ENCODE peak calls at places on chromosomes 11 and 22, in seven cellular contexts. F, N, Z, X, L, O and U are unnamed samples.
A peak's percentile ranks its signal among the peaks of the same experiment; 100 is the strongest.

GRCh38 chr11:85115798-85116197 is 511.3 kb downstream of the DLG2 start:
- DNase-seq in F (no peak), N (no peak), Z (no peak), X (no peak), L (no peak), O (no peak), U (no peak)

GRCh38 chr11:43934359-43935130 is 7.9 kb upstream of the C11orf96 start:
- DNase-seq in F (no peak), N (no peak), Z (no peak), X (no peak), L (no peak), O (no peak), U (no peak)

GRCh38 chr11:69442807-69443137 is 38.7 kb upstream of the LINC01488 start:
- DNase-seq in F (peak; percentile 55), N (peak; percentile 97), Z (no peak), X (peak; percentile 83), L (peak; percentile 60), O (no peak), U (no peak)

GRCh38 chr22:19554834-19555404 is 30.7 kb upstream of the CLDN5 start:
- DNase-seq in F (peak; percentile 57), N (peak; percentile 55), Z (no peak), X (peak; percentile 29), L (no peak), O (no peak), U (peak; percentile 49)

GRCh38 chr11:74255741-74256369 is 55.6 kb downstream of the P4HA3 start:
- DNase-seq in F (peak; percentile 29), N (peak; percentile 34), Z (no peak), X (peak; percentile 66), L (no peak), O (peak; percentile 53), U (no peak)

GRCh38 chr11:8717876-8718753 is 35.5 kb downstream of the RPL27A start:
- DNase-seq in F (peak; percentile 93), N (no peak), Z (no peak), X (peak; percentile 96), L (peak; percentile 27), O (peak; percentile 86), U (no peak)

GRCh38 chr11:46363031-46363407 is 15.8 kb downstream of the DGKZ start:
- DNase-seq in F (peak; percentile 84), N (no peak), Z (peak; percentile 36), X (peak; percentile 71), L (no peak), O (no peak), U (peak; percentile 92)

GRCh38 chr22:40482391-40482790 is 112.0 kb downstream of the SGSM3 start:
- DNase-seq in F (no peak), N (no peak), Z (no peak), X (no peak), L (no peak), O (no peak), U (no peak)

GRCh38 chr11:108871152-108871551 is 206.3 kb downstream of the DDX10 start:
- DNase-seq in F (no peak), N (no peak), Z (no peak), X (peak; percentile 74), L (no peak), O (no peak), U (no peak)

GRCh38 chr11:65868907-65869306 is 3.7 kb downstream of the EFEMP2 start:
- DNase-seq in F (no peak), N (no peak), Z (no peak), X (no peak), L (no peak), O (no peak), U (no peak)

GRCh38 chr11:85627332-85627997 is at the start of gene DLG2:
- DNase-seq in F (peak; percentile 31), N (no peak), Z (no peak), X (peak; percentile 23), L (peak; percentile 30), O (peak; percentile 47), U (no peak)

GRCh38 chr11:117394221-117394925 is 66.7 kb downstream of the CEP164 start:
- DNase-seq in F (no peak), N (no peak), Z (no peak), X (no peak), L (no peak), O (no peak), U (no peak)

GRCh38 chr11:46557684-46558151 is 36.1 kb downstream of the AMBRA1 start:
- DNase-seq in F (no peak), N (no peak), Z (no peak), X (peak; percentile 14), L (no peak), O (no peak), U (no peak)

GRCh38 chr11:113782134-113782533 is 2.5 kb downstream of the CLDN25 start:
- DNase-seq in F (no peak), N (no peak), Z (no peak), X (no peak), L (no peak), O (no peak), U (no peak)

GRCh38 chr11:31045335-31045734 is 324.2 kb downstream of the DCDC1 start:
- DNase-seq in F (no peak), N (no peak), Z (no peak), X (no peak), L (no peak), O (no peak), U (no peak)

GRCh38 chr22:43241699-43242386 is 54.9 kb upstream of the TTLL12 start:
- DNase-seq in F (no peak), N (no peak), Z (no peak), X (no peak), L (no peak), O (no peak), U (no peak)

GRCh38 chr11:128913806-128914205 is 22.6 kb downstream of the KCNJ5 start:
- DNase-seq in F (no peak), N (no peak), Z (no peak), X (no peak), L (no peak), O (no peak), U (no peak)

GRCh38 chr22:19062909-19063308 is 59.3 kb downstream of the DGCR2 start:
- DNase-seq in F (no peak), N (no peak), Z (no peak), X (no peak), L (no peak), O (peak; percentile 44), U (no peak)